ENCODE peak calls at places on chromosomes 4 and X, in seven cellular contexts. U is transverse colon, K is tibial artery, J is heart right ventricle, F is Caco-2, A is K562, D is endodermal cell. R is an unnamed sample. For H3K36me3, the result is how much of the 10 kb centered on the place peaks cover.

GRCh38 chr4:5816101-5816500 is 76.8 kb downstream of the CRMP1 start:
- DNase-seq in U (no peak), A (no peak), D (no peak), F (no peak), K (peak), J (no peak), R (no peak)

GRCh38 chr4:159780196-159780922 is 677.5 kb downstream of the RAPGEF2 start:
- DNase-seq in D (no peak), A (no peak), J (no peak), U (no peak), F (no peak), K (no peak), R (no peak)

GRCh38 chr4:37728064-37728463 is 41.9 kb upstream of the RELL1 start:
- DNase-seq in D (no peak), K (no peak), J (no peak), U (no peak), F (no peak), A (no peak), R (no peak)

GRCh38 chrX:64805683-64806082 is 170.6 kb downstream of the ZC4H2 start:
- DNase-seq in J (no peak), D (no peak), A (no peak), K (no peak), U (no peak), F (no peak), R (no peak)

GRCh38 chr4:140693577-140693976 is 62.6 kb downstream of the TBC1D9 start:
- DNase-seq in J (no peak), U (no peak), A (no peak), F (no peak), D (no peak), K (no peak), R (no peak)

GRCh38 chrX:54529166-54529558 is 857 bp upstream of the GNL3L start:
- DNase-seq in U (no peak), J (no peak), A (no peak), F (peak), D (no peak), K (no peak), R (no peak)

GRCh38 chrX:344371-344901 is 25.8 kb upstream of the GTPBP6 start:
- DNase-seq in U (no peak), J (no peak), K (peak), F (no peak), D (no peak), A (no peak), R (no peak)

GRCh38 chrX:150898343-150899190 is at the start of gene CD99L2:
- DNase-seq in J (peak), F (peak), K (peak), D (peak), A (peak), U (peak), R (peak)

GRCh38 chrX:46703980-46704379 is 54.9 kb downstream of the SLC9A7 start:
- DNase-seq in K (no peak), U (no peak), F (no peak), A (no peak), D (no peak), J (no peak), R (no peak)

GRCh38 chrX:45505214-45505613 is 304.5 kb upstream of the DIPK2B start:
- DNase-seq in U (no peak), A (no peak), F (no peak), K (no peak), D (no peak), J (no peak), R (no peak)

GRCh38 chr4:93719552-93719951 is 109.0 kb upstream of the ATOH1 start:
- DNase-seq in K (no peak), F (no peak), A (no peak), U (no peak), D (no peak), J (no peak), R (no peak)

GRCh38 chrX:55057691-55058249 is 17.1 kb upstream of the PAGE2B start:
- DNase-seq in U (no peak), A (peak), F (peak), J (no peak), D (peak), K (no peak), R (peak)

GRCh38 chr4:55543858-55544257 is 2.9 kb downstream of the CLOCK start:
- DNase-seq in U (no peak), F (no peak), J (no peak), A (peak), K (no peak), D (no peak), R (no peak)

GRCh38 chrX:133921764-133922389 is 63.5 kb downstream of the GPC3 start:
- DNase-seq in A (peak), D (peak), K (no peak), U (peak), J (peak), F (peak), R (peak)

GRCh38 chrX:135625995-135626394 is 87.4 kb upstream of the CT45A1 start:
- DNase-seq in D (peak), U (no peak), J (no peak), A (peak), F (peak), K (no peak), R (peak)

GRCh38 chr4:81375745-81376144 is 96.0 kb downstream of the RASGEF1B start:
- DNase-seq in D (peak), A (peak), U (no peak), J (no peak), F (no peak), K (no peak), R (no peak)

GRCh38 chrX:109890910-109891502 is 111.9 kb upstream of the TMEM164 start:
- DNase-seq in F (peak), J (peak), K (peak), U (peak), A (peak), D (peak), R (peak)

GRCh38 chr4:48297447-48297846 is 27.8 kb upstream of the TEC start:
- DNase-seq in F (no peak), J (no peak), D (no peak), K (no peak), A (no peak), U (no peak), R (no peak)

GRCh38 chr4:122744229-122744628 is 11.7 kb downstream of the BBS12 start:
- DNase-seq in F (peak), A (no peak), D (no peak), J (no peak), U (no peak), K (no peak), R (no peak)

GRCh38 chr4:85565761-85566480 is 91.0 kb downstream of the ARHGAP24 start:
- DNase-seq in A (no peak), K (no peak), J (no peak), U (no peak), D (no peak), F (no peak), R (no peak)

DNA sequence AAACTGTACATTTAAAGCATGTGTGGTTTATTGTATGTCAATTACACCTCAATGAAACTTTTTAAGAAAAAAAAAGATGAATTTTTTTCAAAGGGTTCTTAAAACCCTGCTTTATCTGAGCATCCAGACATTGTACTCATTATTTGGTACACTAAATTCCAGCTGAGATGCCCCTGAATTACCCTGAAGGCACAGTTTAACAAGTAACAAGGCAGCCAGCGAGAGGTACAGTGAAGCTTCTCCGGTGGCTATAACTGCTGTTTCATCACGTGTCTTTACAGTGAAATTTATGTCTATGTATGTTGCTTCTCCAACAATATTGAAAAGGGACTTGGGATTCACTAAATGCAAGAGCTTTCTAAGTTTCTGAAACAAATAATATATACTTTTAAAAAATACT is 15.8 kb downstream of the SLC7A11 start:
- DNase-seq in F (no peak), K (no peak), U (no peak), J (no peak), D (no peak), A (no peak), R (no peak)
- H3K36me3 ChIP-seq in F (under half), K (under half), U (under half), J (under half), D (under half), A (half or more), R (under half)

GRCh38 chr4:2930135-2930805 is 32.9 kb downstream of the NOP14 start:
- DNase-seq in U (no peak), K (peak), J (peak), F (peak), A (no peak), D (no peak), R (no peak)
- H3K36me3 ChIP-seq in U (under half), K (half or more), J (half or more), F (under half), A (half or more), D (half or more), R (under half)

GRCh38 chrX:25004485-25005032 is 11.2 kb downstream of the ARX start:
- DNase-seq in J (no peak), F (no peak), U (no peak), A (no peak), D (peak), K (no peak), R (no peak)

GRCh38 chrX:25005382-25006185 is 10.2 kb downstream of the ARX start:
- DNase-seq in U (no peak), F (no peak), A (no peak), J (no peak), K (no peak), D (peak), R (no peak)

GRCh38 chrX:25005034-25005381 is 10.8 kb downstream of the ARX start:
- DNase-seq in D (no peak), K (no peak), A (no peak), F (no peak), J (no peak), U (no peak), R (no peak)

GRCh38 chrX:25007059-25008053 is 8.4 kb downstream of the ARX start:
- DNase-seq in A (no peak), J (no peak), D (peak), K (no peak), F (peak), U (no peak), R (no peak)

DNA sequence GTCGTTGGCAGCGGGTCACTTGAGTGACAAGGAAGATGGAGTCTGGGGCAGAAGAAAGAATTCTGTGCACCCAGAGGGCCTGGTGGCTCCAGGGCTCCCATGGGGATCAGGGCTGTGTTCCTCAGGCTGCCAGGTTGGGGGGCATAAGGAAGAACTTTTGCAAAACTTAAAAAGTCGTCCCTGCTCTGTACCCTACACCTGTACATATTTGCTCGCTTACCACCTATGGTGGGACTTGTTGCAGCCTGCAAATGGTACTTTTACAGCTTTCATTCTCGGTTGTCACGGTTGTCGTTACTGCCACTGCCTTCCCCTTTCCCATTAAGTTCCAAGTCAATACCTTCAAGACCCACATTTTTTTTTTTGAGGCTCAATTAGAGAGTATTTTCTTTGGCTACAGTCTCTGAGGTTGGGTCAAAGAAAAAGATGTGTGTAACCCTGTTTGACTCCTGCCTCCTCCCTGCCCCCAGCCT is 9.1 kb downstream of the ARX start:
- DNase-seq in A (no peak), D (no peak), K (no peak), U (no peak), F (no peak), J (no peak), R (no peak)
- H3K36me3 ChIP-seq in A (under half), D (under half), K (under half), U (under half), F (under half), J (under half), R (under half)

GRCh38 chr4:97411352-97411751 is 731.9 kb downstream of the STPG2 start:
- DNase-seq in A (no peak), K (no peak), F (no peak), U (no peak), D (no peak), J (no peak), R (no peak)

GRCh38 chr4:97412331-97412730 is 730.9 kb downstream of the STPG2 start:
- DNase-seq in J (no peak), D (no peak), K (no peak), U (no peak), A (no peak), F (no peak), R (no peak)
- H3K36me3 ChIP-seq in J (under half), D (under half), K (under half), U (under half), A (under half), F (under half), R (under half)

GRCh38 chrX:40685352-40685918 is 38.1 kb upstream of the CXorf38 start:
- DNase-seq in D (no peak), A (no peak), K (no peak), J (no peak), F (no peak), U (no peak), R (no peak)
- H3K36me3 ChIP-seq in D (half or more), A (half or more), K (under half), J (half or more), F (under half), U (under half), R (under half)

DNA sequence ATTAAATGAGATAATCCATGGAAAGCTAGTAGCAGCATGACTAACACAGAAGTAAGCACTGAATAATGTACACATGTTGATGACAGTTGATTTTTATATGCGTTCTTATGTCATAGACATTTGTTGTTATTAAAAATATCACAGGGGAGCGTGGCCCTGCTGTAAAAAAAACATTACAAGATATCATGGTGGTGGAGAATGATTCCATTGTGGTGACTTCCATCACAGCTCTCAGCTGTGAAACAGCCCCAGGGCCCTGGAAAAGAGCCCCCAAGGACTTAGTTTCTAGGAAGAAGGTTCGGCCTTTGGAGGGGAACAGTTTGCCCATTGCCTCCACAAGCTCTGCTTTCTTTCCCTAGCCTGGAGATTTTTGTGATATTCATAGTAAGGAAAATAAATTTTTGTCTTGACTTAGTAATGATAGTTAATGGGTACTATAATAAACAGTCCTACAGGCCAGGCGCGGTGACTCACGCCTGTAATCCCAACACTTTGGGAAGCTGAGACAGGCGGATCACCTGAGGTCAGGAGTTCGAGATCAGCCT is 49.9 kb downstream of the FAM114A1 start:
- DNase-seq in K (no peak), D (no peak), F (no peak), A (no peak), J (no peak), U (no peak), R (no peak)
- H3K36me3 ChIP-seq in K (half or more), D (under half), F (under half), A (under half), J (half or more), U (under half), R (under half)

GRCh38 chr4:7761720-7762119 is 177.9 kb downstream of the AFAP1 start:
- DNase-seq in U (peak), A (peak), K (peak), J (peak), D (peak), F (peak), R (peak)
- H3K36me3 ChIP-seq in U (under half), A (under half), K (under half), J (under half), D (under half), F (under half), R (half or more)

GRCh38 chrX:136866337-136867095 is 14.0 kb downstream of the RBMX start:
- DNase-seq in F (no peak), K (no peak), U (no peak), J (no peak), A (no peak), D (no peak), R (no peak)
- H3K36me3 ChIP-seq in F (under half), K (under half), U (under half), J (half or more), A (half or more), D (half or more), R (half or more)

GRCh38 chrX:18575744-18576143 is 96.2 kb downstream of the RS1 start:
- DNase-seq in F (no peak), A (no peak), D (no peak), U (no peak), J (no peak), K (no peak), R (no peak)
- H3K36me3 ChIP-seq in F (under half), A (under half), D (under half), U (under half), J (under half), K (under half), R (under half)